ENCODE peak calls at places on chromosome 22, in nine cellular contexts. R is right cardiac atrium; S is colonic mucosa; D is ovary; G is transverse colon; L is WERI-Rb-1; B is AG04450; F is tibial nerve; Z is CD8-positive, alpha-beta T cell. W is an unnamed sample.
A peak's percentile ranks its signal among the peaks of the same experiment; 100 is the strongest.

GRCh38 chr22:26617251-26618199 is at the start of gene CRYBB1:
- DNase-seq in G (peak; percentile 16), L (no peak), B (no peak), R (peak; percentile 78), D (no peak), F (no peak), S (no peak), Z (no peak), W (no peak)

GRCh38 chr22:49329636-49330035 is 498.0 kb downstream of the BRD1 start:
- DNase-seq in S (no peak), Z (no peak), R (no peak), B (no peak), L (no peak), F (no peak), G (no peak), D (no peak), W (no peak)

GRCh38 chr22:21967693-21968271 is 14.8 kb downstream of the TOP3B start:
- DNase-seq in B (no peak), S (no peak), D (no peak), F (no peak), G (no peak), Z (no peak), R (no peak), L (no peak), W (no peak)

GRCh38 chr22:19959043-19959586 is 17.5 kb upstream of the TXNRD2 start:
- DNase-seq in L (peak; percentile 62), R (peak; percentile 93), G (peak; percentile 78), S (peak; percentile 87), D (peak; percentile 87), Z (no peak), F (peak; percentile 76), B (no peak), W (peak; percentile 84)

GRCh38 chr22:35551549-35552177 is 11.0 kb downstream of the RASD2 start:
- DNase-seq in L (no peak), D (no peak), G (no peak), B (no peak), Z (no peak), S (no peak), F (no peak), R (no peak), W (no peak)

GRCh38 chr22:30385913-30386312 is 1.3 kb downstream of the RNF215 start:
- DNase-seq in R (no peak), Z (no peak), F (no peak), G (no peak), D (no peak), B (no peak), S (no peak), L (no peak), W (no peak)

GRCh38 chr22:30208631-30209603 is 37.6 kb downstream of the LIF start:
- DNase-seq in G (peak; percentile 38), L (no peak), Z (no peak), D (peak; percentile 82), B (peak; percentile 86), R (peak; percentile 89), F (peak; percentile 52), S (peak; percentile 40), W (peak; percentile 81)

GRCh38 chr22:19438286-19438685 is 5.9 kb downstream of the MRPL40 start:
- DNase-seq in S (no peak), Z (no peak), B (no peak), G (no peak), F (no peak), L (no peak), D (no peak), R (no peak), W (no peak)

GRCh38 chr22:48870436-48870835 is 957.2 kb downstream of the BRD1 start:
- DNase-seq in S (no peak), R (no peak), D (no peak), F (no peak), Z (no peak), B (no peak), G (no peak), L (no peak), W (no peak)

GRCh38 chr22:22820076-22820475 is 67.5 kb upstream of the IGLL5 start:
- DNase-seq in L (no peak), F (no peak), S (no peak), D (no peak), R (no peak), B (no peak), G (no peak), Z (no peak), W (no peak)

GRCh38 chr22:31501738-31502137 is 5.4 kb downstream of the SFI1 start:
- DNase-seq in B (no peak), G (no peak), Z (no peak), F (no peak), L (no peak), S (no peak), D (no peak), R (no peak), W (no peak)
- H3K27ac ChIP-seq in B (no peak overlapping the region), G (no peak overlapping the region), Z (no peak overlapping the region), F (no peak overlapping the region), L (no peak overlapping the region), S (no peak overlapping the region), D (no peak overlapping the region), R (no peak overlapping the region), W (no peak overlapping the region)

DNA sequence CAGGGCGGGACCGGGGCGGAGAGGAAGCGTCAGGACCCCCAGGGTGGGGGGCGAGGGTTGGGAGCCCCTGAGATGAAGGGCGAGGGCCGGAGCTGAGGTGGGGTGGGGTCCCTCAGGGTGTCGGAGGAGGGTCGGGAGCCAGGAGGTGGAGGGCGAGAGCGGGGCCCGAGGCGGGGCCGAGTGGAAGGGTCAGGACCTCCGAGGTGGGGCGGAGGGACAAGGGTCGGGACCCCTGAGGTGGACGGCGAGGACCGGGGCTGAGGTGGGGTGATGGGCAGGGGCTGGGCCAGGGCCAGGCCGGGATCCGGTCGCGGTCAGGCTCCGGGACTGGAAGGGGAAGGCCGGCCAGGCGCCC is 409 bp downstream of the SMC1B start:
- DNase-seq in B (no peak), R (peak; percentile 73), D (peak; percentile 39), F (no peak), S (no peak), Z (no peak), G (no peak), L (no peak), W (no peak)
- H3K4me3 ChIP-seq in B (no peak overlapping the region), R (peak overlapping the region; percentile 47), D (no peak overlapping the region), F (no peak overlapping the region), S (peak overlapping the region; percentile 40), Z (peak overlapping the region; percentile 57), G (peak overlapping the region; percentile 51), L (no peak overlapping the region), W (peak overlapping the region; percentile 60)

GRCh38 chr22:46464296-46464695 is 73.1 kb downstream of the CELSR1 start:
- DNase-seq in G (no peak), D (no peak), F (no peak), Z (no peak), R (no peak), L (no peak), S (no peak), B (no peak), W (no peak)

GRCh38 chr22:46465348-46465725 is 72.1 kb downstream of the CELSR1 start:
- DNase-seq in L (no peak), S (no peak), D (no peak), Z (no peak), B (no peak), R (no peak), F (no peak), G (no peak), W (no peak)

GRCh38 chr22:46462726-46463371 is 74.6 kb downstream of the CELSR1 start:
- DNase-seq in G (no peak), F (no peak), S (no peak), L (no peak), D (no peak), Z (no peak), B (no peak), R (no peak), W (no peak)

GRCh38 chr22:46464701-46465347 is 72.6 kb downstream of the CELSR1 start:
- DNase-seq in L (no peak), G (no peak), B (no peak), F (no peak), Z (no peak), D (no peak), S (no peak), R (no peak), W (no peak)

DNA sequence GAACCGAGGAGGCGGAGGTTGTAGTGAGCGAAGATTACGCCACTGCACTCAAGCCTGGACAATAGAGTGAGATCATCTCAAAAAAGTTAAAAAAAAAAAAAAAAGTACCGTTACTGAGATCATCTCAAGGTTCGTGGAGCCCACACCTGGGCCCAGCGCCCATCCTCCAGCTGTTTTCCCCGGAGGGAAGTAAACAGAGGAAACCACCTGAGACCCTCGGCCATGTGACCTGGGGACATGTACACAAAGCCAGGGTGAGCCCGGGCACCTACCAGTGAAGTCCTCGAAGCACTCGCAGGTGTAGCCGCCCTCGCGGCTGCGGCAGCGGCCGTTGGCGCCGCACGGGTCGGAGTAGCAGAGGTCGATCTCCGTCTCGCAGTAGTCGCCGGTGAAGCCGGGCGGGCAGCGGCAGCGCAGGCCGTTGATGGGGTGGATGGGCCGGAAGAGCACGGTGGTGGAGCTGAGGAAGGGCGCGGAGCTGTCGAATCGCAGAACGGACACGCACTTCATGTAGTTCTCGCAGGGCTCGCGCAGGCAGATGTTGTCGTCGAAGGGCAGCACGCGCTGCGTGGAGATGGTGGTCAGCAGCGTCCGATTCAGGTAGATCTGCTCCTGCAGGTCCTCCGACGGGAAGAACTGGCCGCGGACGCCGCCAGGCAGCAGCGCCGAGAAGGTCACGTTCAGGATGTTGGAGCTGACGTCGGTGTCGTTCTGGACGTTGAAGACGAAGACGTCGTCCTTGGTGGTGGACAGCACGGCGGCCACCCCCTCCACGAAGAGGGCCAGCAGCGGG is 73.8 kb downstream of the CELSR1 start:
- DNase-seq in S (no peak), D (no peak), G (no peak), Z (no peak), R (no peak), B (no peak), F (no peak), L (no peak), W (no peak)
- H3K27ac ChIP-seq in S (no peak overlapping the region), D (no peak overlapping the region), G (no peak overlapping the region), Z (no peak overlapping the region), R (no peak overlapping the region), B (no peak overlapping the region), F (no peak overlapping the region), L (no peak overlapping the region), W (no peak overlapping the region)

GRCh38 chr22:43092085-43092484 is 2.9 kb upstream of the TTLL1 start:
- DNase-seq in D (no peak), B (no peak), F (no peak), S (no peak), Z (no peak), G (no peak), R (no peak), L (no peak), W (no peak)

GRCh38 chr22:43094551-43094950 is 5.4 kb upstream of the TTLL1 start:
- DNase-seq in R (no peak), D (no peak), B (no peak), G (no peak), F (no peak), Z (no peak), L (no peak), S (no peak), W (no peak)

GRCh38 chr22:43090130-43090789 is 1.1 kb upstream of the TTLL1 start:
- DNase-seq in S (peak; percentile 60), G (peak; percentile 47), B (no peak), F (no peak), D (peak; percentile 62), Z (peak; percentile 14), L (peak; percentile 68), R (no peak), W (peak; percentile 76)

GRCh38 chr22:43096420-43096819 is 7.2 kb upstream of the TTLL1 start:
- DNase-seq in L (no peak), S (no peak), Z (no peak), G (no peak), F (no peak), B (no peak), D (no peak), R (no peak), W (no peak)

GRCh38 chr22:43094085-43094484 is 4.9 kb upstream of the TTLL1 start:
- DNase-seq in B (no peak), R (peak; percentile 87), D (no peak), G (peak; percentile 62), Z (no peak), F (no peak), S (peak; percentile 56), L (no peak), W (peak; percentile 20)
- H3K4me3 ChIP-seq in B (no peak overlapping the region), R (no peak overlapping the region), D (no peak overlapping the region), G (no peak overlapping the region), Z (no peak overlapping the region), F (no peak overlapping the region), S (no peak overlapping the region), L (no peak overlapping the region), W (no peak overlapping the region)